ENCODE peak calls at places on chromosomes 5 and 9, in four cellular contexts. One of them, this sample, is unnamed.
A peak's percentile ranks its signal among the peaks of the same experiment; 100 is the strongest.

GRCh38 chr9:4541848-4542247 is 51.6 kb downstream of the SLC1A1 start:
- DNase-seq in heart right ventricle: no peak
- DNase-seq in cardiac fibroblast: no peak
- DNase-seq in choroid plexus epithelial cell: no peak
- DNase-seq in this sample: no peak

GRCh38 chr5:61603211-61603908 is 271.3 kb downstream of the ZSWIM6 start:
- DNase-seq in heart right ventricle: peak; percentile 23
- DNase-seq in cardiac fibroblast: no peak
- DNase-seq in choroid plexus epithelial cell: peak; percentile 17
- DNase-seq in this sample: no peak

GRCh38 chr5:127871448-127872153 is 168.4 kb downstream of the CCDC192 start:
- DNase-seq in heart right ventricle: no peak
- DNase-seq in cardiac fibroblast: peak; percentile 88
- DNase-seq in choroid plexus epithelial cell: no peak
- DNase-seq in this sample: no peak

GRCh38 chr5:35659556-35659955 is 41.9 kb downstream of the SPEF2 start:
- DNase-seq in heart right ventricle: no peak
- DNase-seq in cardiac fibroblast: no peak
- DNase-seq in choroid plexus epithelial cell: no peak
- DNase-seq in this sample: no peak

GRCh38 chr5:179257190-179257741 is 88.0 kb downstream of the ADAMTS2 start:
- DNase-seq in heart right ventricle: no peak
- DNase-seq in cardiac fibroblast: no peak
- DNase-seq in choroid plexus epithelial cell: no peak
- DNase-seq in this sample: no peak

GRCh38 chr9:133942206-133942975 is 49.7 kb downstream of the VAV2 start:
- DNase-seq in heart right ventricle: no peak
- DNase-seq in cardiac fibroblast: no peak
- DNase-seq in choroid plexus epithelial cell: no peak
- DNase-seq in this sample: peak; percentile 8

GRCh38 chr5:124892185-124892848 is 145.9 kb upstream of the ZNF608 start:
- DNase-seq in heart right ventricle: no peak
- DNase-seq in cardiac fibroblast: no peak
- DNase-seq in choroid plexus epithelial cell: no peak
- DNase-seq in this sample: no peak

GRCh38 chr5:162842725-162843124 is 594.7 kb upstream of the CCNG1 start:
- DNase-seq in heart right ventricle: no peak
- DNase-seq in cardiac fibroblast: no peak
- DNase-seq in choroid plexus epithelial cell: no peak
- DNase-seq in this sample: no peak

GRCh38 chr9:135136991-135137390 is 49.5 kb downstream of the OLFM1 start:
- DNase-seq in heart right ventricle: no peak
- DNase-seq in cardiac fibroblast: no peak
- DNase-seq in choroid plexus epithelial cell: no peak
- DNase-seq in this sample: no peak

GRCh38 chr5:120532835-120533234 is 68.7 kb downstream of the PRR16 start:
- DNase-seq in heart right ventricle: no peak
- DNase-seq in cardiac fibroblast: no peak
- DNase-seq in choroid plexus epithelial cell: no peak
- DNase-seq in this sample: no peak

DNA sequence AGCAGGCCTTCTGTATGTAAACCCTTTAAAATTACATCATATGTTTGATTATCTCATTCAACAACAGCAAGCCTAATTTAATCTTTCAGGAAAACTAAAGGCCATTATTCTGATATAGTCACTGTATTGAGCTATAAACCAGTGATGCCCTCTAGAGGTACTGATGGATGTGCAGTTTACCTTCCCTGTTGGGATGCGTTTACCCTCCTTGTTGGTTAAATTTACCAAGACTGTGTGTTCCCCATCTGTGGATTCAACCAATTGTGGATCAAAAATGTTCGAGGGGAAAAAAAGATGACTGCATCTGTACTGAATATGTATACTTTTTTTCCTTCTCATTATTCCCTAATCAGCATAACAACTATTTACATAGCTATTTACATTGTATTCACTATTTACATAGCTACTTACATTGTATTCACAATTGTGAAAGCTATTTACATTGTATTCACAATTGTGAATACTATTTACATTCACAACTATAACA is 3.7 kb upstream of the BAAT start:
- DNase-seq in heart right ventricle: no peak
- DNase-seq in cardiac fibroblast: peak; percentile 21
- DNase-seq in choroid plexus epithelial cell: peak; percentile 30
- DNase-seq in this sample: no peak
- TF ChIP-seq CTCF in heart right ventricle: no peak
- TF ChIP-seq CTCF in cardiac fibroblast: peak; percentile 30
- TF ChIP-seq CTCF in choroid plexus epithelial cell: peak; percentile 59
- TF ChIP-seq CTCF in this sample: no peak

GRCh38 chr9:9919174-9919573 is 693.6 kb downstream of the PTPRD start:
- DNase-seq in heart right ventricle: no peak
- DNase-seq in cardiac fibroblast: no peak
- DNase-seq in choroid plexus epithelial cell: no peak
- DNase-seq in this sample: no peak
- TF ChIP-seq CTCF in heart right ventricle: no peak
- TF ChIP-seq CTCF in cardiac fibroblast: no peak
- TF ChIP-seq CTCF in choroid plexus epithelial cell: no peak
- TF ChIP-seq CTCF in this sample: no peak

GRCh38 chr9:125203259-125203658 is 2.9 kb downstream of the RABEPK start:
- DNase-seq in heart right ventricle: no peak
- DNase-seq in cardiac fibroblast: no peak
- DNase-seq in choroid plexus epithelial cell: peak; percentile 11
- DNase-seq in this sample: no peak
- TF ChIP-seq CTCF in heart right ventricle: no peak
- TF ChIP-seq CTCF in cardiac fibroblast: no peak
- TF ChIP-seq CTCF in choroid plexus epithelial cell: peak; percentile 10
- TF ChIP-seq CTCF in this sample: no peak

GRCh38 chr5:143094087-143094511 is 309.4 kb downstream of the NR3C1 start:
- DNase-seq in heart right ventricle: no peak
- DNase-seq in cardiac fibroblast: peak; percentile 29
- DNase-seq in choroid plexus epithelial cell: peak; percentile 9
- DNase-seq in this sample: peak; percentile 25
- TF ChIP-seq CTCF in heart right ventricle: peak; percentile 15
- TF ChIP-seq CTCF in cardiac fibroblast: no peak
- TF ChIP-seq CTCF in choroid plexus epithelial cell: no peak
- TF ChIP-seq CTCF in this sample: peak; percentile 14

GRCh38 chr9:99576830-99577229 is 244.9 kb upstream of the NR4A3 start:
- DNase-seq in heart right ventricle: no peak
- DNase-seq in cardiac fibroblast: no peak
- DNase-seq in choroid plexus epithelial cell: no peak
- DNase-seq in this sample: no peak

GRCh38 chr9:99577351-99577750 is 244.3 kb upstream of the NR4A3 start:
- DNase-seq in heart right ventricle: no peak
- DNase-seq in cardiac fibroblast: no peak
- DNase-seq in choroid plexus epithelial cell: no peak
- DNase-seq in this sample: no peak

GRCh38 chr9:99578666-99579065 is 243.0 kb upstream of the NR4A3 start:
- DNase-seq in heart right ventricle: no peak
- DNase-seq in cardiac fibroblast: no peak
- DNase-seq in choroid plexus epithelial cell: no peak
- DNase-seq in this sample: no peak

GRCh38 chr9:99573883-99574282 is 247.8 kb upstream of the NR4A3 start:
- DNase-seq in heart right ventricle: no peak
- DNase-seq in cardiac fibroblast: no peak
- DNase-seq in choroid plexus epithelial cell: no peak
- DNase-seq in this sample: no peak

DNA sequence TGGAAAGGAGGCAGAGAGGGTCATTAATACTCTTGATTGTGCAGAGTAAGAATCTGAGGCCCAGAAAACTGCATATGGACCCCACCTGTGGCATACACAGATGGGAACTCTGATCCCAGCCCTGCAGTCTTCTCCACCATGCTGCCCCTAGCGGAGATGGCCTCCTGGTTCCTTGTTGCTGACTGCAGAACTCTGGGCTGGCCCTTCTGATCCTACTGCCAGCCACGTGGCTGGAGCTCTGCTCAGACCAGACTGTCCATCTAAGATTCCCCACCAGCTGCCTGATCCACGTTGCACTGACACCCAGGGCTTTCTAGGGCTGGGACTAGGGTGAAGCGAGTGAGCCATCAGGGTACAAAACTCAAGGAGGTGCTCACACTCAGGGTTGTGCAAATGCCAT is 245.7 kb upstream of the NR4A3 start:
- DNase-seq in heart right ventricle: no peak
- DNase-seq in cardiac fibroblast: no peak
- DNase-seq in choroid plexus epithelial cell: no peak
- DNase-seq in this sample: no peak
- TF ChIP-seq CTCF in heart right ventricle: no peak
- TF ChIP-seq CTCF in cardiac fibroblast: no peak
- TF ChIP-seq CTCF in choroid plexus epithelial cell: no peak
- TF ChIP-seq CTCF in this sample: no peak

GRCh38 chr9:68804911-68805889 is 100.2 kb downstream of the PIP5K1B start:
- DNase-seq in heart right ventricle: peak; percentile 20
- DNase-seq in cardiac fibroblast: no peak
- DNase-seq in choroid plexus epithelial cell: no peak
- DNase-seq in this sample: no peak

GRCh38 chr9:68805890-68806517 is 101.0 kb downstream of the PIP5K1B start:
- DNase-seq in heart right ventricle: no peak
- DNase-seq in cardiac fibroblast: no peak
- DNase-seq in choroid plexus epithelial cell: no peak
- DNase-seq in this sample: no peak

GRCh38 chr9:68802525-68803015 is 97.5 kb downstream of the PIP5K1B start:
- DNase-seq in heart right ventricle: no peak
- DNase-seq in cardiac fibroblast: no peak
- DNase-seq in choroid plexus epithelial cell: no peak
- DNase-seq in this sample: no peak

DNA sequence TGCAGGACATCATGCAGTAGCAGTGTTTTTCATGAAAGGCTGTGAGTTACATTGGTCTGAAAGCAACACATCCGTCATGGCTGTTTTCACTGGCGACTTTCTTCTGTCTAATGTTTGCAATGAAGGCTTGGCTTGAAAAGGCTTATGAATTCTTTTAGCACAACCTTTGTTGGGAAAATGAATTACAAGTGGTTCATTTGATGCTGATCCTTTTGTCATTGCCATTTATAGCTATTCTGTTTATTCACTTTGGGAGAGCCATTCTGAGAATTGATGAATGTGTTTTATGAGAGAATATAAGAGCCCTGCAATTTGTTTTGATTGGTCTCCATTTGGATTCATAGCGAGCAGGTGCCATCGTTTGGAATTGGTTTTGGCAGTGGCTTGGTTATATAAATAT is 103.4 kb downstream of the PIP5K1B start:
- DNase-seq in heart right ventricle: no peak
- DNase-seq in cardiac fibroblast: no peak
- DNase-seq in choroid plexus epithelial cell: no peak
- DNase-seq in this sample: no peak
- TF ChIP-seq CTCF in heart right ventricle: no peak
- TF ChIP-seq CTCF in cardiac fibroblast: no peak
- TF ChIP-seq CTCF in choroid plexus epithelial cell: no peak
- TF ChIP-seq CTCF in this sample: no peak

This sample was measured in mesothelial cell of epicardium.